ENCODE peak calls at places on chromosomes 1 and 21, in seven cellular contexts. One of them, this sample, is unnamed.

GRCh38 chr1:1213153-1213918 is 617 bp downstream of the TNFRSF4 start:
- DNase-seq in heart right ventricle: no peak
- DNase-seq in left ventricle myocardium inferior: peak
- DNase-seq in GM23338: no peak
- DNase-seq in HCT116: no peak
- DNase-seq in HL-60: peak
- DNase-seq in A549: no peak
- DNase-seq in this sample: no peak

GRCh38 chr1:206895837-206896242 is 1.4 kb upstream of the IL24 start:
- DNase-seq in heart right ventricle: no peak
- DNase-seq in left ventricle myocardium inferior: no peak
- DNase-seq in GM23338: no peak
- DNase-seq in HCT116: no peak
- DNase-seq in HL-60: no peak
- DNase-seq in A549: peak
- DNase-seq in this sample: no peak

GRCh38 chr1:44536357-44536756 is 131.3 kb downstream of the RNF220 start:
- DNase-seq in heart right ventricle: no peak
- DNase-seq in left ventricle myocardium inferior: no peak
- DNase-seq in GM23338: peak
- DNase-seq in HCT116: no peak
- DNase-seq in HL-60: no peak
- DNase-seq in A549: no peak
- DNase-seq in this sample: no peak

GRCh38 chr1:35185200-35185599 is 7.7 kb downstream of the SFPQ start:
- DNase-seq in heart right ventricle: no peak
- DNase-seq in left ventricle myocardium inferior: no peak
- DNase-seq in GM23338: no peak
- DNase-seq in HCT116: no peak
- DNase-seq in HL-60: no peak
- DNase-seq in A549: no peak
- DNase-seq in this sample: no peak

GRCh38 chr1:1890506-1891348 is at the start of gene GNB1:
- DNase-seq in heart right ventricle: peak
- DNase-seq in left ventricle myocardium inferior: peak
- DNase-seq in GM23338: peak
- DNase-seq in HCT116: peak
- DNase-seq in HL-60: peak
- DNase-seq in A549: peak
- DNase-seq in this sample: peak

GRCh38 chr1:22398656-22399420 is 52.8 kb upstream of the ZBTB40 start:
- DNase-seq in heart right ventricle: no peak
- DNase-seq in left ventricle myocardium inferior: no peak
- DNase-seq in GM23338: no peak
- DNase-seq in HCT116: no peak
- DNase-seq in HL-60: no peak
- DNase-seq in A549: no peak
- DNase-seq in this sample: no peak

GRCh38 chr21:36060159-36060921 is at the start of gene SETD4:
- DNase-seq in heart right ventricle: peak
- DNase-seq in left ventricle myocardium inferior: peak
- DNase-seq in GM23338: peak
- DNase-seq in HCT116: peak
- DNase-seq in HL-60: peak
- DNase-seq in A549: peak
- DNase-seq in this sample: peak

GRCh38 chr1:39672551-39672947 is 642 bp upstream of the NT5C1A start:
- DNase-seq in heart right ventricle: no peak
- DNase-seq in left ventricle myocardium inferior: no peak
- DNase-seq in GM23338: peak
- DNase-seq in HCT116: no peak
- DNase-seq in HL-60: no peak
- DNase-seq in A549: peak
- DNase-seq in this sample: no peak

GRCh38 chr1:19448491-19449439 is 36.6 kb downstream of the CAPZB start:
- DNase-seq in heart right ventricle: peak
- DNase-seq in left ventricle myocardium inferior: peak
- DNase-seq in GM23338: no peak
- DNase-seq in HCT116: no peak
- DNase-seq in HL-60: peak
- DNase-seq in A549: peak
- DNase-seq in this sample: no peak

GRCh38 chr1:205500240-205501218 is 3.9 kb upstream of the CDK18 start:
- DNase-seq in heart right ventricle: peak
- DNase-seq in left ventricle myocardium inferior: no peak
- DNase-seq in GM23338: peak
- DNase-seq in HCT116: no peak
- DNase-seq in HL-60: no peak
- DNase-seq in A549: no peak
- DNase-seq in this sample: no peak

GRCh38 chr1:204578867-204579664 is 62.9 kb downstream of the MDM4 start:
- DNase-seq in heart right ventricle: peak
- DNase-seq in left ventricle myocardium inferior: peak
- DNase-seq in GM23338: peak
- DNase-seq in HCT116: no peak
- DNase-seq in HL-60: no peak
- DNase-seq in A549: no peak
- DNase-seq in this sample: no peak

GRCh38 chr1:85473390-85473789 is 8.4 kb upstream of the DDAH1 start:
- DNase-seq in heart right ventricle: no peak
- DNase-seq in left ventricle myocardium inferior: no peak
- DNase-seq in GM23338: no peak
- DNase-seq in HCT116: no peak
- DNase-seq in HL-60: peak
- DNase-seq in A549: no peak
- DNase-seq in this sample: no peak

GRCh38 chr1:207414606-207415108 is 39.5 kb upstream of the CR2 start:
- DNase-seq in heart right ventricle: no peak
- DNase-seq in left ventricle myocardium inferior: no peak
- DNase-seq in GM23338: no peak
- DNase-seq in HCT116: no peak
- DNase-seq in HL-60: peak
- DNase-seq in A549: no peak
- DNase-seq in this sample: no peak

GRCh38 chr1:220925707-220926106 is 46.5 kb downstream of the HLX start:
- DNase-seq in heart right ventricle: no peak
- DNase-seq in left ventricle myocardium inferior: no peak
- DNase-seq in GM23338: no peak
- DNase-seq in HCT116: no peak
- DNase-seq in HL-60: no peak
- DNase-seq in A549: no peak
- DNase-seq in this sample: no peak

GRCh38 chr1:167223144-167224103 is 2.7 kb downstream of the POU2F1 start:
- DNase-seq in heart right ventricle: no peak
- DNase-seq in left ventricle myocardium inferior: no peak
- DNase-seq in GM23338: no peak
- DNase-seq in HCT116: no peak
- DNase-seq in HL-60: no peak
- DNase-seq in A549: no peak
- DNase-seq in this sample: no peak
- H3K27ac ChIP-seq in heart right ventricle: peak
- H3K27ac ChIP-seq in left ventricle myocardium inferior: peak
- H3K27ac ChIP-seq in GM23338: no peak
- H3K27ac ChIP-seq in HCT116: no peak
- H3K27ac ChIP-seq in HL-60: peak
- H3K27ac ChIP-seq in A549: no peak
- H3K27ac ChIP-seq in this sample: peak

GRCh38 chr1:66085600-66085999 is 292.9 kb downstream of the PDE4B start:
- DNase-seq in heart right ventricle: no peak
- DNase-seq in left ventricle myocardium inferior: no peak
- DNase-seq in GM23338: no peak
- DNase-seq in HCT116: no peak
- DNase-seq in HL-60: no peak
- DNase-seq in A549: no peak
- DNase-seq in this sample: no peak
- TF ChIP-seq CTCF in heart right ventricle: no peak
- TF ChIP-seq CTCF in left ventricle myocardium inferior: no peak
- TF ChIP-seq CTCF in GM23338: no peak
- TF ChIP-seq CTCF in HCT116: no peak
- TF ChIP-seq CTCF in HL-60: no peak
- TF ChIP-seq CTCF in A549: no peak
- TF ChIP-seq CTCF in this sample: no peak

DNA sequence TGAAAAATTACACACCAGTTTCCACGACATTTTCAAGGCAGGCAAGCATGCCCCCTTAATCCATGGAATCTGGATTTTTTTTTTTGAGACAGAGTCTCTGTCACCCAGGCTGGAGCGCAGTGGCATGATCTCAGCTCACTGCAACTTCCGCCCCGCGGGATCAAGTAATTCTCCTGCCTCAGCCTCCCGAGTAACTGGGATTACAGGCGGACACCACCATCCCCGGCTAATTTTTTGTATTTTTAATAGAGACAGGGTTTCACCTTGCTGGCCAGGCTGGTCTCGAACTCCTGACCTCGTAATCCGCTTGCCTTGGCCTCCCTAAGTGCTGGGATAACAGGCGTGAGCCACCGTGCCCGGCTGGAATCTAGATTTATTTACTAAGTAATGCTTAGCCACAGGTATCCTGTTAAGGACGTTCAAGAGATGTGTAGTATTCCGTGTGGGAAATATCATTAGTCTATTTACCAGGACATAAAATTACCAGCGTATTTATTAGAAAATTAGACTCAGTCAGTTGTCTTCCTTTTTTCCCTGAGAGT is 2.5 kb downstream of the IFI44 start:
- DNase-seq in heart right ventricle: no peak
- DNase-seq in left ventricle myocardium inferior: no peak
- DNase-seq in GM23338: no peak
- DNase-seq in HCT116: no peak
- DNase-seq in HL-60: no peak
- DNase-seq in A549: no peak
- DNase-seq in this sample: no peak
- H3K4me3 ChIP-seq in heart right ventricle: peak
- H3K4me3 ChIP-seq in left ventricle myocardium inferior: peak
- H3K4me3 ChIP-seq in GM23338: no peak
- H3K4me3 ChIP-seq in HCT116: no peak
- H3K4me3 ChIP-seq in HL-60: no peak
- H3K4me3 ChIP-seq in A549: no peak
- H3K4me3 ChIP-seq in this sample: peak

GRCh38 chr1:202116287-202116686 is 6.4 kb upstream of the GPR37L1 start:
- DNase-seq in heart right ventricle: no peak
- DNase-seq in left ventricle myocardium inferior: no peak
- DNase-seq in GM23338: no peak
- DNase-seq in HCT116: no peak
- DNase-seq in HL-60: no peak
- DNase-seq in A549: no peak
- DNase-seq in this sample: no peak

GRCh38 chr1:202113690-202114300 is 8.9 kb upstream of the GPR37L1 start:
- DNase-seq in heart right ventricle: no peak
- DNase-seq in left ventricle myocardium inferior: no peak
- DNase-seq in GM23338: no peak
- DNase-seq in HCT116: no peak
- DNase-seq in HL-60: no peak
- DNase-seq in A549: no peak
- DNase-seq in this sample: no peak

GRCh38 chr1:202117898-202118371 is 4.8 kb upstream of the GPR37L1 start:
- DNase-seq in heart right ventricle: no peak
- DNase-seq in left ventricle myocardium inferior: no peak
- DNase-seq in GM23338: no peak
- DNase-seq in HCT116: no peak
- DNase-seq in HL-60: no peak
- DNase-seq in A549: no peak
- DNase-seq in this sample: no peak

GRCh38 chr1:202110977-202111376 is 11.7 kb upstream of the GPR37L1 start:
- DNase-seq in heart right ventricle: no peak
- DNase-seq in left ventricle myocardium inferior: no peak
- DNase-seq in GM23338: no peak
- DNase-seq in HCT116: no peak
- DNase-seq in HL-60: no peak
- DNase-seq in A549: no peak
- DNase-seq in this sample: no peak

DNA sequence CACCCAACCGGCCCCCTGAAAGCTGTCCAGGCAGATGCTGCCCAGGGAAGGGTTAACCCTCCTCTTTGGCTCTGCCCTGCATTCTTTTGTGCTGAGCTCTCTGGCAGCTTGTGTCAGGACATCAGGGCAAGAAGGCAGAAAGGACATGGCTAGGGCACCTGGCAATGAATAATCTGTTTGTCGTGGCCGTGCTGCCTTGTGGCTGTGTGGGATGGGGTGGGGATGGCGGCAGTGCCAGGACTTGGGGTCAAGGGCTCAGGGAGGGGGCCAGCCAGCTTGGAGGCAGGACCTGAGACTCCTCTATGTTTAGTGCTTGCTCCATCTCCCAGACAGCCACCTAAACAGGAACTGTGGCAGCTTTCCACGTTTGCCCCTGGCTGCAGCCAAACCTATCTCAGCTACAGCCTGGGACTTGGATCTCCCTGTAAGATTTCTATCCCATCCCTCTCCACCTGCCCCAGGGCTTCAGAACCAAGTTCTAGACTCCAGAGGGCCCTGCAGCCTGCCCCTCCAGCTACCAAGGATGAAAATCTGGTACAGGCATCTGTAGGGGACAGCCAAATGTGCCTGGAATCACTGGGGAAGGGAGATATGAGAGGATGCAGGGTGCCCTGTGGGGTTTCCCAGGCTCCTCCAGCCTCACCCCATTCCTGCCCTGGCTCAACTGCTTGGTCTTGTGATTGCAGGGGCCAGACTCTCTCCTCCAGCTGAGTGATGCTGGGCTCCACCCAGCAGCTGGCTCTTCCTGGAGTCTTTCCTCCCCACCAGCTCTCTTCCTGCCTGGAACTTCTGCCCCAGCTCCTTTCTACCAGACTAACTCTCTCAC is 9.6 kb upstream of the GPR37L1 start:
- DNase-seq in heart right ventricle: peak
- DNase-seq in left ventricle myocardium inferior: peak
- DNase-seq in GM23338: no peak
- DNase-seq in HCT116: no peak
- DNase-seq in HL-60: no peak
- DNase-seq in A549: peak
- DNase-seq in this sample: no peak
- H3K27ac ChIP-seq in heart right ventricle: peak
- H3K27ac ChIP-seq in left ventricle myocardium inferior: peak
- H3K27ac ChIP-seq in GM23338: no peak
- H3K27ac ChIP-seq in HCT116: no peak
- H3K27ac ChIP-seq in HL-60: no peak
- H3K27ac ChIP-seq in A549: peak
- H3K27ac ChIP-seq in this sample: peak

GRCh38 chr21:46190491-46191131 is 6.4 kb upstream of the SPATC1L start:
- DNase-seq in heart right ventricle: no peak
- DNase-seq in left ventricle myocardium inferior: no peak
- DNase-seq in GM23338: no peak
- DNase-seq in HCT116: no peak
- DNase-seq in HL-60: no peak
- DNase-seq in A549: no peak
- DNase-seq in this sample: peak
- TF ChIP-seq CTCF in heart right ventricle: no peak
- TF ChIP-seq CTCF in left ventricle myocardium inferior: no peak
- TF ChIP-seq CTCF in GM23338: no peak
- TF ChIP-seq CTCF in HCT116: no peak
- TF ChIP-seq CTCF in HL-60: no peak
- TF ChIP-seq CTCF in A549: no peak
- TF ChIP-seq CTCF in this sample: no peak

This sample was measured in coronary artery.